ENCODE peak calls at places on chromosomes 11 and 22, in six cellular contexts. J, C, L, F, I and G are unnamed samples.

GRCh38 chr22:23750744-23751440 is at the start of gene ZNF70:
- DNase-seq in J (peak), C (peak), L (peak), F (no peak), I (peak), G (peak)

GRCh38 chr11:17014774-17015638 is 792 bp upstream of the PLEKHA7 start:
- DNase-seq in J (peak), C (peak), L (no peak), F (no peak), I (peak), G (no peak)

GRCh38 chr22:27670701-27671412 is 130.7 kb downstream of the MN1 start:
- DNase-seq in J (no peak), C (peak), L (no peak), F (no peak), I (no peak), G (no peak)

GRCh38 chr11:17864478-17864941 is 129.9 kb downstream of the KCNC1 start:
- DNase-seq in J (peak), C (peak), L (no peak), F (no peak), I (no peak), G (no peak)

GRCh38 chr11:13685461-13686108 is 17.1 kb downstream of the FAR1 start:
- DNase-seq in J (no peak), C (no peak), L (no peak), F (no peak), I (no peak), G (no peak)

GRCh38 chr11:10309163-10310093 is 4.6 kb downstream of the ADM start:
- DNase-seq in J (peak), C (peak), L (no peak), F (no peak), I (no peak), G (no peak)

GRCh38 chr11:17722000-17722643 is 2.8 kb downstream of the MYOD1 start:
- DNase-seq in J (peak), C (no peak), L (no peak), F (no peak), I (no peak), G (no peak)

GRCh38 chr22:17164392-17165024 is 5.4 kb upstream of the HDHD5 start:
- DNase-seq in J (no peak), C (no peak), L (no peak), F (no peak), I (no peak), G (no peak)

GRCh38 chr11:43920598-43921419 is 21.6 kb upstream of the C11orf96 start:
- DNase-seq in J (peak), C (peak), L (no peak), F (peak), I (no peak), G (no peak)

GRCh38 chr11:10659339-10660216 is 34.0 kb downstream of the IRAG1 start:
- DNase-seq in J (peak), C (no peak), L (no peak), F (peak), I (no peak), G (no peak)

GRCh38 chr11:73230931-73231330 is 12.8 kb downstream of the P2RY2 start:
- DNase-seq in J (no peak), C (no peak), L (no peak), F (no peak), I (no peak), G (no peak)

GRCh38 chr11:84901986-84902385 is 725.2 kb downstream of the DLG2 start:
- DNase-seq in J (peak), C (no peak), L (no peak), F (no peak), I (no peak), G (no peak)

GRCh38 chr11:76716268-76716667 is 45.7 kb upstream of the LRRC32 start:
- DNase-seq in J (no peak), C (no peak), L (no peak), F (no peak), I (no peak), G (no peak)

GRCh38 chr11:1228183-1228821 is 5.4 kb downstream of the MUC5B start:
- DNase-seq in J (no peak), C (no peak), L (no peak), F (no peak), I (no peak), G (no peak)

GRCh38 chr11:123487157-123487744 is 57.2 kb downstream of the GRAMD1B start:
- DNase-seq in J (peak), C (no peak), L (no peak), F (no peak), I (no peak), G (no peak)